ENCODE peak calls at places on chromosome 16, in ten cellular contexts. X is ELR, C is GM12864, W is EL, K is neural progenitor cell, I is lung microvascular endothelial cell, O is epithelial cell of esophagus, N is posterior vena cava, T is transverse colon, F is NCI-H446 treated with DMSO at 0.1 percent for 48 hours. H is an unnamed sample.

GRCh38 chr16:73210686-73211085 is 162.8 kb upstream of the ZFHX3 start:
- DNase-seq in X (no peak), C (no peak), W (no peak), K (no peak), I (no peak), O (no peak), N (no peak), T (no peak), F (no peak), H (no peak)

GRCh38 chr16:728131-728889 is 1.4 kb downstream of the HAGHL start:
- DNase-seq in X (peak; percentile 81), C (no peak), W (peak; percentile 83), K (peak; percentile 72), I (peak; percentile 65), O (peak; percentile 89), N (peak; percentile 91), T (peak; percentile 79), F (no peak), H (peak; percentile 53)

GRCh38 chr16:86020971-86021370 is 122.0 kb downstream of the IRF8 start:
- DNase-seq in X (no peak), C (no peak), W (no peak), K (no peak), I (no peak), O (no peak), N (no peak), T (no peak), F (no peak), H (no peak)

GRCh38 chr16:80710918-80711317 is 93.5 kb downstream of the CDYL2 start:
- DNase-seq in X (no peak), C (peak; percentile 29), W (no peak), K (no peak), I (no peak), O (no peak), N (no peak), T (no peak), F (no peak), H (no peak)

GRCh38 chr16:26672206-26672605 is 394.5 kb upstream of the C16orf82 start:
- DNase-seq in X (no peak), C (no peak), W (no peak), K (no peak), I (no peak), O (no peak), N (no peak), T (no peak), F (no peak), H (no peak)

GRCh38 chr16:74995986-74996385 is 2.8 kb upstream of the ZNRF1 start:
- DNase-seq in X (no peak), C (no peak), W (no peak), K (no peak), I (no peak), O (no peak), N (no peak), T (no peak), F (no peak), H (no peak)

GRCh38 chr16:50645858-50646257 is 35.3 kb downstream of the SNX20 start:
- DNase-seq in X (no peak), C (no peak), W (no peak), K (peak; percentile 58), I (no peak), O (no peak), N (no peak), T (no peak), F (no peak), H (no peak)

GRCh38 chr16:9966569-9967157 is 215.6 kb downstream of the GRIN2A start:
- DNase-seq in X (peak; percentile 55), C (peak; percentile 21), W (peak; percentile 60), K (no peak), I (no peak), O (peak; percentile 1), N (no peak), T (no peak), F (no peak), H (no peak)

GRCh38 chr16:17369441-17369951 is 101.3 kb downstream of the XYLT1 start:
- DNase-seq in X (no peak), C (peak; percentile 68), W (no peak), K (no peak), I (peak; percentile 80), O (no peak), N (peak; percentile 86), T (peak; percentile 71), F (no peak), H (peak; percentile 28)

GRCh38 chr16:17032332-17032731 is 438.4 kb downstream of the XYLT1 start:
- DNase-seq in X (no peak), C (no peak), W (no peak), K (no peak), I (no peak), O (no peak), N (no peak), T (no peak), F (no peak), H (no peak)

GRCh38 chr16:71250461-71251232 is 20.1 kb upstream of the HYDIN start:
- DNase-seq in X (no peak), C (no peak), W (no peak), K (no peak), I (no peak), O (peak; percentile 86), N (no peak), T (no peak), F (no peak), H (no peak)

GRCh38 chr16:30351586-30352419 is 3.3 kb downstream of the CD2BP2 start:
- DNase-seq in X (peak; percentile 66), C (no peak), W (peak; percentile 83), K (no peak), I (peak; percentile 95), O (no peak), N (peak; percentile 94), T (peak; percentile 61), F (peak; percentile 81), H (peak; percentile 95)

GRCh38 chr16:85202631-85203461 is 90.6 kb upstream of the CIBAR2 start:
- DNase-seq in X (no peak), C (no peak), W (peak; percentile 47), K (peak; percentile 83), I (no peak), O (no peak), N (peak; percentile 94), T (peak; percentile 74), F (peak; percentile 54), H (peak; percentile 97)

GRCh38 chr16:73052441-73053030 is 4.6 kb upstream of the ZFHX3 start:
- DNase-seq in X (no peak), C (no peak), W (no peak), K (peak; percentile 72), I (no peak), O (no peak), N (no peak), T (no peak), F (no peak), H (no peak)

GRCh38 chr16:7140899-7141298 is 191.7 kb upstream of the RBFOX1 start:
- DNase-seq in X (no peak), C (no peak), W (no peak), K (no peak), I (no peak), O (peak; percentile 11), N (no peak), T (no peak), F (no peak), H (no peak)

GRCh38 chr16:12406840-12407690 is 396.6 kb downstream of the CPPED1 start:
- DNase-seq in X (peak; percentile 56), C (no peak), W (peak; percentile 35), K (no peak), I (peak; percentile 67), O (no peak), N (no peak), T (no peak), F (no peak), H (no peak)